ENCODE peak calls at places on chromosomes 7 and 10, in seven cellular contexts. M, S, J, F, A, E and W are unnamed samples.

GRCh38 chr7:101557978-101558741 is 70.9 kb downstream of the MYL10 start:
- DNase-seq in J (no peak), F (no peak), S (no peak), E (no peak), M (no peak), A (no peak), W (no peak)

GRCh38 chr10:7161484-7162283 is 249.2 kb downstream of the SFMBT2 start:
- DNase-seq in E (peak), J (no peak), S (no peak), M (no peak), A (no peak), F (no peak), W (no peak)

GRCh38 chr7:121428857-121429489 is 32.9 kb upstream of the FAM3C start:
- DNase-seq in A (no peak), F (no peak), E (no peak), J (no peak), M (peak), S (peak), W (no peak)

GRCh38 chr10:2387672-2388071 is 650.3 kb upstream of the ADARB2 start:
- DNase-seq in F (no peak), J (no peak), E (no peak), M (no peak), A (no peak), S (no peak), W (no peak)

GRCh38 chr7:25617219-25617618 is 388.9 kb upstream of the NPVF start:
- DNase-seq in M (no peak), J (no peak), S (no peak), F (no peak), E (no peak), A (no peak), W (no peak)

GRCh38 chr10:75191821-75192568 is 18.6 kb upstream of the VDAC2 start:
- DNase-seq in F (no peak), E (peak), J (peak), A (peak), S (peak), M (no peak), W (no peak)

GRCh38 chr10:71014021-71014782 is 125.8 kb upstream of the PCBD1 start:
- DNase-seq in F (no peak), S (no peak), M (no peak), J (no peak), E (no peak), A (no peak), W (no peak)

GRCh38 chr7:12146813-12147212 is 64.3 kb upstream of the TMEM106B start:
- DNase-seq in E (no peak), S (no peak), J (no peak), A (no peak), M (no peak), F (no peak), W (no peak)

GRCh38 chr7:157012113-157012547 is 1.7 kb upstream of the MNX1 start:
- DNase-seq in J (no peak), F (no peak), E (no peak), A (no peak), S (no peak), M (no peak), W (no peak)

GRCh38 chr10:15347205-15347604 is 23.9 kb downstream of the FAM171A1 start:
- DNase-seq in S (no peak), F (no peak), M (no peak), E (no peak), A (no peak), J (no peak), W (no peak)

GRCh38 chr7:135601182-135601581 is 43.5 kb downstream of the NUP205 start:
- DNase-seq in F (no peak), S (peak), J (peak), A (no peak), E (no peak), M (no peak), W (no peak)

GRCh38 chr10:11150255-11150731 is 132.6 kb downstream of the CELF2 start:
- DNase-seq in F (no peak), E (no peak), A (no peak), J (no peak), S (no peak), M (no peak), W (peak)

GRCh38 chr7:127895814-127896280 is 135.4 kb downstream of the LRRC4 start:
- DNase-seq in M (no peak), S (peak), J (peak), F (no peak), E (no peak), A (no peak), W (no peak)

GRCh38 chr10:17038627-17039026 is 91.0 kb downstream of the CUBN start:
- DNase-seq in E (peak), F (no peak), A (peak), M (no peak), S (no peak), J (no peak), W (no peak)

GRCh38 chr10:6218692-6219493 is 16.2 kb downstream of the PFKFB3 start:
- DNase-seq in S (peak), F (no peak), A (no peak), M (no peak), J (peak), E (no peak), W (no peak)

GRCh38 chr7:97971120-97971989 is 18.6 kb downstream of the OCM2 start:
- DNase-seq in F (no peak), S (peak), A (peak), J (peak), M (no peak), E (no peak), W (no peak)

DNA sequence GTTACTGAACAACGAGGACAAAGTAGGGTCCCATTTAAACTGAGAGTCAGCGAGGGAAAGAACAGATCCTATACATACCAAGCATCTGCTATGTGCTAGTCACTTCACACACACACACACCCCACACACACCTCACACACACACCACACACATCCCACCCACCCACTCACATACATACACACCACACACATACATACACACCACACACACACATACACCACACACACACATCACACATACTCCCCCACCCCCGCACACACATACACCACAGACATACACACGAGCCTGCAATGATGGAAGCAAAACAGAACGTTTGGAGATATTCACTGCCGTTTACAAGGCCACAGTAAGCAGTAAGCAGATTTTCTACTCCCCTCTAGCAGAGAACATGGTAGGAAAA is 608 bp upstream of the GRB10 start:
- DNase-seq in E (no peak), A (no peak), M (no peak), J (no peak), F (no peak), S (no peak), W (no peak)
- H3K4me3 ChIP-seq in E (no peak), A (no peak), M (no peak), J (no peak), F (no peak), S (no peak), W (no peak)

GRCh38 chr10:43395571-43396060 is 13.4 kb downstream of the HNRNPF start:
- DNase-seq in M (no peak), E (peak), S (no peak), F (peak), A (no peak), J (peak), W (peak)

GRCh38 chr10:43396061-43396927 is 12.7 kb downstream of the HNRNPF start:
- DNase-seq in E (peak), S (peak), A (peak), J (peak), M (no peak), F (peak), W (peak)

GRCh38 chr10:43392757-43393156 is 16.2 kb downstream of the HNRNPF start:
- DNase-seq in F (no peak), M (no peak), S (no peak), A (no peak), J (no peak), E (peak), W (no peak)

GRCh38 chr10:43393606-43394360 is 15.2 kb downstream of the HNRNPF start:
- DNase-seq in S (no peak), J (no peak), F (no peak), M (no peak), A (no peak), E (peak), W (no peak)

GRCh38 chr10:43394868-43395267 is 14.1 kb downstream of the HNRNPF start:
- DNase-seq in E (peak), A (no peak), J (no peak), S (no peak), F (no peak), M (no peak), W (no peak)
- H3K4me3 ChIP-seq in E (no peak), A (peak), J (peak), S (no peak), F (peak), M (no peak), W (peak)

GRCh38 chr10:123424537-123424936 is 241.6 kb upstream of the GPR26 start:
- DNase-seq in A (no peak), F (no peak), M (no peak), S (no peak), J (no peak), E (no peak), W (no peak)
- H3K4me3 ChIP-seq in A (no peak), F (no peak), M (no peak), S (no peak), J (no peak), E (no peak), W (no peak)

GRCh38 chr10:77635402-77636227 is 2.0 kb downstream of the KCNMA1 start:
- DNase-seq in S (no peak), M (no peak), A (no peak), E (no peak), J (no peak), F (no peak), W (no peak)
- H3K4me3 ChIP-seq in S (peak), M (peak), A (peak), E (peak), J (no peak), F (no peak), W (no peak)